ENCODE peak calls at places on chromosome 10, in eight cellular contexts. V is stimulated activated CD4-positive, alpha-beta T cell treated with anti-CD3 and anti-CD28 coated beads, Interleukin-4, amount 100 ng/mL, for 4 hours; N is M059J; A is A549; H is BE2C; W is colonic mucosa; I is CD4-positive, CD25-positive, alpha-beta regulatory T cell; Y is adrenal gland. G is an unnamed sample.

GRCh38 chr10:28776519-28776918 is 99.2 kb downstream of the BAMBI start:
- DNase-seq in V (no peak), N (no peak), I (no peak), H (no peak), Y (no peak), W (no peak), A (no peak), G (no peak)

GRCh38 chr10:4082851-4083250 is 297.8 kb upstream of the KLF6 start:
- DNase-seq in V (no peak), W (no peak), H (no peak), A (no peak), Y (no peak), N (no peak), I (no peak), G (peak)

GRCh38 chr10:113187066-113187777 is 237.2 kb downstream of the TCF7L2 start:
- DNase-seq in V (no peak), W (no peak), Y (peak), H (peak), I (no peak), N (no peak), A (no peak), G (peak)

GRCh38 chr10:110525349-110526260 is 27.9 kb downstream of the DUSP5 start:
- DNase-seq in I (no peak), Y (no peak), W (no peak), V (no peak), A (no peak), H (no peak), N (peak), G (peak)

GRCh38 chr10:129707406-129708388 is 240.7 kb downstream of the MGMT start:
- DNase-seq in I (no peak), A (no peak), V (no peak), W (no peak), N (no peak), Y (no peak), H (peak), G (peak)

GRCh38 chr10:48309711-48310226 is 3.3 kb downstream of the MAPK8 start:
- DNase-seq in Y (no peak), V (no peak), W (no peak), A (peak), N (peak), I (no peak), H (no peak), G (peak)

GRCh38 chr10:93413252-93413689 is 68.9 kb downstream of the MYOF start:
- DNase-seq in W (no peak), I (no peak), V (peak), H (no peak), Y (no peak), N (no peak), A (no peak), G (peak)

GRCh38 chr10:8705415-8705814 is 650.9 kb downstream of the GATA3 start:
- DNase-seq in Y (no peak), N (no peak), I (no peak), H (no peak), V (no peak), W (no peak), A (no peak), G (no peak)

GRCh38 chr10:128150045-128150493 is 23.8 kb upstream of the MKI67 start:
- DNase-seq in I (peak), H (peak), A (peak), Y (peak), W (peak), N (peak), V (peak), G (peak)

GRCh38 chr10:5557799-5558771 is 33.3 kb downstream of the CALML3 start:
- DNase-seq in H (no peak), N (no peak), I (no peak), Y (no peak), A (no peak), W (no peak), V (no peak), G (no peak)

GRCh38 chr10:89351402-89352038 is 23.7 kb downstream of the IFIT3 start:
- DNase-seq in V (no peak), I (no peak), W (no peak), N (peak), H (no peak), Y (no peak), A (no peak), G (peak)

G was measured in choroid plexus epithelial cell.